ENCODE peak calls at places on chromosomes 16 and 17, in five cellular contexts. B is heart left ventricle; R is NCI-H510A; N is T follicular helper cell; S is activated CD4-positive, alpha-beta T cell treated with anti-CD3 and anti-CD28 coated beads, Interleukin-2, amount 50 U/mL, for 48 hours. U is an unnamed sample.

GRCh38 chr16:29678691-29679267 is at the start of gene QPRT:
- DNase-seq in N (no peak), R (peak; percentile 31), S (no peak), B (peak; percentile 52), U (no peak)

GRCh38 chr17:59565959-59566324 is 532 bp downstream of the DHX40 start:
- DNase-seq in S (peak; percentile 59), B (peak; percentile 23), N (peak; percentile 44), R (peak; percentile 80), U (peak; percentile 46)

GRCh38 chr17:6556121-6557039 is at the start of gene PITPNM3:
- DNase-seq in S (no peak), N (no peak), R (peak; percentile 21), B (no peak), U (no peak)

GRCh38 chr16:2042171-2042570 is 5.5 kb downstream of the NTHL1 start:
- DNase-seq in R (peak; percentile 87), B (peak; percentile 75), N (no peak), S (no peak), U (no peak)

GRCh38 chr17:47864791-47865216 is 13.8 kb upstream of the SP6 start:
- DNase-seq in R (no peak), B (no peak), S (no peak), N (no peak), U (no peak)

GRCh38 chr17:40321502-40322416 is 12.8 kb downstream of the RARA start:
- DNase-seq in R (no peak), S (no peak), B (peak; percentile 80), N (no peak), U (no peak)

GRCh38 chr17:51703364-51704341 is 443.3 kb downstream of the UTP18 start:
- DNase-seq in N (no peak), B (peak; percentile 75), S (no peak), R (no peak), U (no peak)

GRCh38 chr16:73202176-73202729 is 154.3 kb upstream of the ZFHX3 start:
- DNase-seq in S (no peak), B (no peak), N (no peak), R (no peak), U (no peak)

GRCh38 chr16:55508941-55509920 is at the start of gene LPCAT2:
- DNase-seq in N (no peak), B (peak; percentile 87), S (peak; percentile 61), R (peak; percentile 55), U (no peak)

GRCh38 chr17:38342886-38343607 is 709 bp downstream of the GPR179 start:
- DNase-seq in B (no peak), N (no peak), R (no peak), S (no peak), U (no peak)

GRCh38 chr16:990516-991291 is 9.1 kb downstream of the SOX8 start:
- DNase-seq in S (no peak), R (no peak), B (no peak), N (no peak), U (no peak)

GRCh38 chr16:73048292-73049050 is 543 bp upstream of the ZFHX3 start:
- DNase-seq in B (peak; percentile 67), R (no peak), S (no peak), N (no peak), U (no peak)

GRCh38 chr17:81295031-81295677 is at the start of gene SLC38A10:
- DNase-seq in N (peak; percentile 84), S (peak; percentile 94), B (peak; percentile 93), R (peak; percentile 77), U (peak; percentile 90)

GRCh38 chr16:278863-279366 is 1.5 kb upstream of the ARHGDIG start:
- DNase-seq in S (peak; percentile 29), N (peak; percentile 12), B (no peak), R (peak; percentile 49), U (no peak)

GRCh38 chr17:82257473-82257872 is 16.0 kb downstream of the CSNK1D start:
- DNase-seq in B (no peak), R (no peak), S (peak; percentile 70), N (peak; percentile 42), U (peak; percentile 56)

GRCh38 chr17:82961366-82962162 is 117.8 kb upstream of the METRNL start:
- DNase-seq in B (no peak), N (no peak), S (no peak), R (no peak), U (no peak)

GRCh38 chr17:64158411-64158810 is 28.5 kb upstream of the ERN1 start:
- DNase-seq in B (no peak), R (no peak), S (no peak), N (no peak), U (no peak)

GRCh38 chr16:68668266-68668665 is 23.2 kb downstream of the CDH3 start:
- DNase-seq in R (no peak), N (no peak), S (peak; percentile 39), B (no peak), U (no peak)

GRCh38 chr16:58128181-58128631 is 975 bp downstream of the CFAP20 start:
- DNase-seq in R (no peak), B (no peak), N (no peak), S (no peak), U (no peak)

GRCh38 chr16:65489531-65490023 is 367.7 kb upstream of the CDH11 start:
- DNase-seq in R (no peak), B (no peak), N (no peak), S (no peak), U (no peak)

U was measured in stimulated activated naive CD4-positive, alpha-beta T cell treated with Interleukin-2 at 50 U/mL for 16 hours.